ENCODE peak calls at places on chromosomes 4 and X, in eight cellular contexts. S is AG09309, H is heart right ventricle, R is suprapubic skin, M is tibial artery, F is hepatocyte, B is spleen, N is heart left ventricle. P is an unnamed sample.

GRCh38 chr4:17447675-17448298 is 64.1 kb downstream of the QDPR start:
- DNase-seq in F (peak; percentile 85), S (peak; percentile 61), N (no peak), B (no peak), R (no peak), H (peak; percentile 66), M (peak; percentile 41), P (peak; percentile 37)

GRCh38 chrX:2767631-2768455 is 16.0 kb downstream of the XG start:
- DNase-seq in F (peak; percentile 77), S (no peak), R (peak; percentile 88), B (no peak), N (peak; percentile 58), H (peak; percentile 36), M (peak; percentile 82), P (no peak)

GRCh38 chrX:45850775-45851433 is 650.2 kb upstream of the DIPK2B start:
- DNase-seq in N (peak; percentile 32), S (no peak), B (peak; percentile 78), F (peak; percentile 50), H (peak; percentile 3), M (peak; percentile 19), R (no peak), P (no peak)

GRCh38 chrX:71859637-71860036 is 51.0 kb upstream of the NHSL2 start:
- DNase-seq in R (no peak), N (no peak), H (no peak), M (no peak), S (no peak), B (no peak), F (peak; percentile 62), P (no peak)

GRCh38 chr4:2831611-2832308 is 11.9 kb upstream of the ADD1 start:
- DNase-seq in R (no peak), M (no peak), H (no peak), N (peak; percentile 24), F (no peak), S (no peak), B (peak; percentile 83), P (no peak)

GRCh38 chrX:118418811-118419251 is 72.9 kb downstream of the WDR44 start:
- DNase-seq in F (no peak), M (no peak), B (no peak), S (no peak), H (no peak), N (no peak), R (no peak), P (no peak)

GRCh38 chrX:71989768-71990167 is 79.1 kb downstream of the NHSL2 start:
- DNase-seq in S (peak; percentile 46), B (no peak), N (peak; percentile 35), R (no peak), H (peak; percentile 33), M (peak; percentile 34), F (no peak), P (no peak)

GRCh38 chrX:53318766-53319353 is 37.5 kb upstream of the IQSEC2 start:
- DNase-seq in N (no peak), M (no peak), S (no peak), B (no peak), H (no peak), R (no peak), F (no peak), P (no peak)

GRCh38 chr4:92183825-92184224 is 119.9 kb upstream of the GRID2 start:
- DNase-seq in M (no peak), N (no peak), F (no peak), B (peak; percentile 59), S (no peak), H (no peak), R (no peak), P (no peak)

GRCh38 chr4:123116412-123116811 is 194.0 kb upstream of the NUDT6 start:
- DNase-seq in R (no peak), H (no peak), M (no peak), B (no peak), S (no peak), F (no peak), N (no peak), P (no peak)

GRCh38 chr4:106766519-106766918 is 269.6 kb downstream of the DKK2 start:
- DNase-seq in H (no peak), N (no peak), F (no peak), M (no peak), S (no peak), B (no peak), R (no peak), P (no peak)

GRCh38 chr4:145808021-145808650 is 128.2 kb downstream of the C4orf51 start:
- DNase-seq in S (peak; percentile 67), F (peak; percentile 70), N (no peak), M (no peak), B (no peak), R (no peak), H (peak; percentile 7), P (peak; percentile 95)

GRCh38 chrX:18938710-18939109 is 45.2 kb downstream of the PHKA2 start:
- DNase-seq in H (no peak), F (no peak), N (no peak), S (no peak), M (no peak), B (no peak), R (no peak), P (no peak)

GRCh38 chr4:161827013-161827412 is 336.8 kb downstream of the FSTL5 start:
- DNase-seq in H (no peak), R (no peak), N (no peak), M (no peak), S (no peak), F (no peak), B (no peak), P (no peak)

GRCh38 chr4:2484993-2485392 is 16.1 kb downstream of the RNF4 start:
- DNase-seq in H (peak; percentile 85), F (peak; percentile 27), B (peak; percentile 95), S (no peak), N (peak; percentile 89), R (peak; percentile 88), M (peak; percentile 81), P (no peak)

GRCh38 chrX:153302796-153303195 is 18.8 kb downstream of the PNMA6F start:
- DNase-seq in H (no peak), F (no peak), R (no peak), M (no peak), N (no peak), S (no peak), B (peak; percentile 38), P (no peak)

DNA sequence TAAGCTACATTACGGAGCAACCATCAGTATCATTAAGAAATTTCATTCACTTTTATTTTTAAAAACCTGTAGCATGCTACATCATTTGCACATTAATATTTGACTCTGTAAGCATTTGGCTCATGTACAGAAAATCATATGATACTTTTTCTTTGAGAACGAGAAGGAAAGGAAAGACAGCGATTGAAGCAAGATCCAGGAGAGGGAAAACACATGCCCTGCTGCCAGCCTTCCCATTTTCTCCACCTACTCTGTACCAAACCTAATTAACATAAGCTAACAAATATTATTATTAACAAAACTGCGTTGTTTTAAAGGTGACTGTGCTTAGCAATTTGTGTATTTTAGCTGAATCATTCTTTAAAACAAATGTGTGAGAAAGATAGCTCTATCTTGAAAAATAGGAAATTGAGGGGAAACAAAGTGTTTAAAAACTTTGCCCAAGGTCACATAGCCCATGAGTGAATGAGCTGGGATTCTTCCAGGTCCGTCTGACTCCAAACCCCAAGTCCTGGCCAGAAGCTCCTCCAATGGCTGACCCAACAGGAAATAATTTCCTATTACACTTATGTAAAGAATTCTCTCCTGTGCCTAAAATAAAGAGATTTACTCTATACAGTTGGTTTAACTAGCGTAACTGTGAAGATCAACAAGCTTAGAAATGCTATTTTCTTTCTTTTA is 287.4 kb downstream of the ARHGAP24 start:
- DNase-seq in N (no peak), R (no peak), H (peak; percentile 27), M (no peak), F (no peak), S (no peak), B (no peak), P (no peak)
- H3K4me3 ChIP-seq in N (no peak overlapping the region), R (no peak overlapping the region), H (no peak overlapping the region), M (no peak overlapping the region), F (no peak overlapping the region), S (no peak overlapping the region), B (no peak overlapping the region), P (no peak overlapping the region)

GRCh38 chr4:110737931-110738330 is 115.1 kb upstream of the PITX2 start:
- DNase-seq in F (no peak), H (no peak), M (no peak), R (no peak), B (no peak), N (no peak), S (no peak), P (no peak)
- TF ChIP-seq CTCF in F (no peak), H (no peak), M (no peak), R (no peak), B (no peak), N (no peak), S (no peak), P (no peak)

GRCh38 chrX:40156472-40157227 is 58.9 kb upstream of the BCOR start:
- DNase-seq in N (no peak), S (no peak), F (no peak), R (no peak), B (no peak), M (no peak), H (no peak), P (no peak)
- H3K4me3 ChIP-seq in N (no peak overlapping the region), S (no peak overlapping the region), F (no peak overlapping the region), R (no peak overlapping the region), B (no peak overlapping the region), M (no peak overlapping the region), H (no peak overlapping the region), P (no peak overlapping the region)

DNA sequence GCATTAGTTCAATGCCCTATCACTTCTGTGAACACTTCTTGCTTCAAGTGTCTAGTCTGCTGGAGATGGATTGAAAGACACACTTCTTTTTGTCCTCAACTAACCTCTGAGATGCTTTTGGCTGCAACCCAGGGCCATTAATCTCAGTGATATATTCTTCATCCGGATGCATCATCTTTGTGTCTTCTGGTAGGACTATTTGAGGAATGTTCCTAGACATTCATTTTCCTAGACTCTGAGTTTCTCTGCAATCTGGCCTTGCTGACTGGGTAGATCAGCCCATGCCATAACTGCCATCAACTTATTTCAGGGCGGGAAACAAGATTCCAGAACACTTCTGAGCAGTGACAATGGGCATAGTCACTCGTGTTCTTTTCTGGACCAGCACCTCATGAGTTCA is 329.4 kb downstream of the PDGFC start:
- DNase-seq in N (no peak), B (no peak), F (no peak), R (no peak), H (no peak), M (no peak), S (no peak), P (no peak)
- TF ChIP-seq CTCF in N (no peak), B (no peak), F (no peak), R (no peak), H (no peak), M (no peak), S (no peak), P (no peak)

GRCh38 chr4:53702334-53703266 is 111.3 kb upstream of the LNX1 start:
- DNase-seq in R (peak; percentile 88), S (no peak), N (peak; percentile 92), H (peak; percentile 88), M (peak; percentile 82), B (peak; percentile 88), F (peak; percentile 68), P (no peak)
- H3K4me3 ChIP-seq in R (peak overlapping the region; percentile 19), S (no peak overlapping the region), N (peak overlapping the region; percentile 42), H (peak overlapping the region; percentile 33), M (peak overlapping the region; percentile 41), B (no peak overlapping the region), F (no peak overlapping the region), P (peak overlapping the region; percentile 30)

DNA sequence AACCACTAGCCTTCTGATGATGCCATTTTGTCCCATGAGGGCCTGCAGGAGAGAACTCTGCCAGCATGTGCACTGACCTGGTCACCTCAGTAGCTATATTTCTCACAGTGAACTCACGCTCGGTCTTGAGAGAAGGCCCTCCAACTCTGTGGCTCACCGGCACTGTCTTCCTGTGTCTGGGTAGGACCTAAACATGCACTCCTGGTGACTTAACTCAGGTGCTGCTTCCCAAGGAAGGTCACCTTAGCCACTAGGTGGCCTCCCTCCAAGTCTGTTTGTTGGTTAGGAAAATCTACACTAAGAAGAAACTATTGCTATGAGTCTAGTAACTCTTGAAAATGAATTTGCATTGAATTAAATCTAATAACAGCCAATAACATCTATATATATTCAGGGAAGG is 24.8 kb downstream of the TLR10 start:
- DNase-seq in S (no peak), N (no peak), B (no peak), H (no peak), F (peak; percentile 48), M (no peak), R (no peak), P (no peak)
- TF ChIP-seq CTCF in S (no peak), N (no peak), B (no peak), H (no peak), F (peak; percentile 37), M (no peak), R (no peak), P (peak; percentile 62)

P was measured in epithelial cell of proximal tubule.